ENCODE peak calls at places on chromosomes 4 and X, in four cellular contexts. A is IMR-90, O is stomach, L is lower leg skin. D is an unnamed sample.

GRCh38 chr4:167221074-167221473 is 13.2 kb downstream of the SPOCK3 start:
- DNase-seq in O (no peak), A (no peak), L (no peak), D (no peak)

GRCh38 chrX:9897761-9898161 is 69.4 kb upstream of the CLDN34 start:
- DNase-seq in A (peak), O (peak), L (no peak), D (no peak)

GRCh38 chr4:169439244-169439643 is 168.5 kb upstream of the SH3RF1 start:
- DNase-seq in O (no peak), A (peak), L (no peak), D (no peak)

GRCh38 chr4:168558587-168558986 is 61.7 kb downstream of the PALLD start:
- DNase-seq in A (peak), L (no peak), O (no peak), D (no peak)

GRCh38 chrX:87338510-87338909 is 179.1 kb upstream of the KLHL4 start:
- DNase-seq in A (peak), O (no peak), L (no peak), D (no peak)

GRCh38 chr4:124265701-124266100 is 446.8 kb downstream of the ANKRD50 start:
- DNase-seq in A (peak), L (no peak), O (no peak), D (no peak)

GRCh38 chr4:15035152-15035551 is 32.9 kb downstream of the CPEB2 start:
- DNase-seq in O (no peak), A (peak), L (no peak), D (no peak)

GRCh38 chrX:46791927-46792825 is 33.3 kb upstream of the SLC9A7 start:
- DNase-seq in O (peak), A (peak), L (peak), D (no peak)

GRCh38 chr4:69458184-69458826 is 37.4 kb downstream of the UGT2B4 start:
- DNase-seq in L (no peak), A (no peak), O (no peak), D (no peak)

GRCh38 chr4:621296-622070 is 3.9 kb upstream of the PDE6B start:
- DNase-seq in O (no peak), L (peak), A (no peak), D (peak)

GRCh38 chrX:111353810-111354209 is 58.2 kb downstream of the DCX start:
- DNase-seq in L (no peak), O (no peak), A (no peak), D (no peak)

GRCh38 chr4:175034986-175035705 is 117.0 kb downstream of the ADAM29 start:
- DNase-seq in O (no peak), A (no peak), L (no peak), D (no peak)

GRCh38 chr4:89836897-89837384 is at the start of gene SNCA:
- DNase-seq in L (peak), O (peak), A (peak), D (peak)

GRCh38 chr4:113760094-113760851 is 1.3 kb downstream of the CAMK2D start:
- DNase-seq in A (peak), O (peak), L (peak), D (peak)

GRCh38 chr4:1208266-1208961 is 36.0 kb upstream of the SPON2 start:
- DNase-seq in L (peak), A (no peak), O (no peak), D (peak)

GRCh38 chrX:124737771-124738170 is 391.4 kb downstream of the SH2D1A start:
- DNase-seq in O (no peak), A (no peak), L (no peak), D (no peak)

GRCh38 chr4:99563310-99564186 is at the start of gene TRMT10A:
- DNase-seq in O (peak), A (peak), L (peak), D (peak)
- TF ChIP-seq POLR2A in O (no peak), A (peak), L (no peak), D (no peak)

GRCh38 chr4:153759407-153760226 is at the start of gene RNF175:
- DNase-seq in L (no peak), A (no peak), O (no peak), D (no peak)

GRCh38 chr4:153758136-153758535 is 1.7 kb downstream of the RNF175 start:
- DNase-seq in L (no peak), O (no peak), A (no peak), D (no peak)

GRCh38 chr4:153757407-153757806 is 2.4 kb downstream of the RNF175 start:
- DNase-seq in O (no peak), A (no peak), L (no peak), D (no peak)

GRCh38 chr4:153758688-153759406 is 977 bp downstream of the RNF175 start:
- DNase-seq in A (no peak), L (no peak), O (no peak), D (no peak)

DNA sequence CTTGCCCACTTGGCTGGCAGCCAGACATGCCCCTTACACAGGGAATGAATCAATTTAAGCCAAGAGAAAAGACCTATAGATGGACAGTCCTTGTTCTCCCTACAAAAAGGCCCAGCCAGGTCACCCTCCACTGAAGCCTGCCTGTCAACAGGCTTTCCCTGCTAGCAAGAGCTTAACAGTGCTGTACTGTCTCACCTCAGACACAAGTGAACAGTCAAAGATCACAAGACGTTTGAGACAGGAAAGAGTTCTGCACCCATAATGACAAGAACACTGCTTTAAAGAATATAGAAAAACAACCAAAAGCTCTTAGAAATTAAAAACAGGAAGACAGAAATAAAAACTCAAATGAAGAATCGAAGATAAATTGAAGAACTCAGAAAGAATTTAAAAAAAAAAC is 4.6 kb downstream of the RNF175 start:
- DNase-seq in O (no peak), L (no peak), A (no peak), D (no peak)
- TF ChIP-seq POLR2A in O (no peak), L (no peak), A (no peak), D (no peak)

GRCh38 chr4:73743825-73744602 is 3.6 kb downstream of the CXCL8 start:
- DNase-seq in L (no peak), A (no peak), O (no peak), D (no peak)

GRCh38 chr4:73740353-73740778 is at the start of gene CXCL8:
- DNase-seq in L (peak), O (peak), A (peak), D (no peak)

GRCh38 chr4:73741140-73741749 is 876 bp downstream of the CXCL8 start:
- DNase-seq in L (no peak), O (no peak), A (peak), D (no peak)

GRCh38 chr4:73742776-73743175 is 2.4 kb downstream of the CXCL8 start:
- DNase-seq in A (no peak), L (no peak), O (no peak), D (no peak)
- TF ChIP-seq POLR2A in A (no peak), L (no peak), O (no peak), D (no peak)

GRCh38 chrX:120560842-120561633 is at the start of gene CUL4B:
- DNase-seq in O (peak), A (peak), L (peak), D (peak)

GRCh38 chrX:120560405-120560841 is 339 bp downstream of the CUL4B start:
- DNase-seq in A (peak), L (no peak), O (peak), D (no peak)

GRCh38 chrX:120559799-120560198 is 963 bp downstream of the CUL4B start:
- DNase-seq in A (no peak), O (no peak), L (no peak), D (no peak)

GRCh38 chrX:120562569-120562926 is 1.8 kb upstream of the CUL4B start:
- DNase-seq in A (no peak), L (no peak), O (no peak), D (no peak)

GRCh38 chrX:120561634-120562568 is 1.1 kb upstream of the CUL4B start:
- DNase-seq in A (no peak), L (no peak), O (no peak), D (no peak)
- TF ChIP-seq POLR2A in A (peak), L (no peak), O (no peak), D (no peak)

DNA sequence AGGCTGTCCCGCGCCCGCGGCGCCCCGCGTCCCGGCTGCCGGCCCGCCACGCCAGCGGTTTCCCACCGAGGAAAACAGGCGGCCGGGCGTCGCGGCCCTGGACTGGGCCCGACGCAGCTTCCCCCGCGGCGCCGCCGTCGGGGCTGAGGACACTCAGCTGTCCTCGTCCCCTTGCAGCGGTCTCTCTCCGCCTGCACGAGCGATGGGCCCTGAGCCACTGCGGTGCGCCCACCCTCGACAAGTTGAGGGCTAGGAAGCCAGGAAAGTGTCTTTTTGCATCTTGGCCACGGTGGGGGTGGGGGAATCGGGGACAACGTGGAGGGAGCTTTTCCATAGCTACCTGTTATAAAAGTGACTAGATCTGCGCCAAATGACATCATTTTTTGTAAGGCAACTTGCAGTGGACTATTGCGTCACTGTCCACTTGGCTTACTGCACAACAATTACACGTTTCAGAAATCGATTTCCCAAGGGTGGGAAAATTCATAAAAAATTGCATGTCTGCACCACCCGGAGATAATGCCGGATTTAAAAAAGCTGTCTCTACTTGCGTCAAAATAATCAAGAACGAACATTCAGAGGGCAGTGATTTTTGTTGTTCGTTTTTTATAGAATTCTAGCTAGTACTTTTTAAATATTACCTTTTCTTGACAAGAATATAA is 1.1 kb downstream of the KLHL15 start:
- DNase-seq in A (peak), O (no peak), L (no peak), D (peak)
- TF ChIP-seq POLR2A in A (no peak), O (no peak), L (no peak), D (peak)

GRCh38 chrX:100745806-100746537 is 14.1 kb upstream of the SYTL4 start:
- DNase-seq in O (no peak), L (no peak), A (no peak), D (no peak)
- TF ChIP-seq POLR2A in O (no peak), L (no peak), A (no peak), D (no peak)

DNA sequence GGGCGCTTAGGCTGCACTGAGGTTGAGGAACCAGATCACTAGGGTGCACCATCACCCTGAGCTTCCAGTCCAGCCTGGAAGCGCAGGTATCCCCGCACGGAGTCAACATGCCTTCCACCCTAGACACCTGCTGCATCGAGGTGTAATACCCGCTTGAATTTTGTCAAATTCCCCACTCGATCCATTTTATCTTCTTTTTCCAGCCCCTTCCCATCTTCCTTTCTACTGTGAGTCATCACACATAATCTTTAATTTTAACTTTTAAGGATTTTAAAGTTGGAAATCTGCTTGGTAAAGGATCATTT is 824 bp downstream of the PLK4 start:
- DNase-seq in L (no peak), O (no peak), A (no peak), D (no peak)
- TF ChIP-seq POLR2A in L (no peak), O (no peak), A (no peak), D (no peak)